ENCODE peak calls at places on chromosomes 12 and 14, in five cellular contexts. C is left ventricle myocardium inferior, E is fibroblast of mammary gland, M is neural progenitor cell, B is body of pancreas. V is an unnamed sample.

GRCh38 chr14:29548948-29549370 is 378.7 kb downstream of the PRKD1 start:
- DNase-seq in C (no peak), E (peak), M (peak), B (no peak), V (peak)

GRCh38 chr14:90568405-90568804 is 171.6 kb downstream of the CALM1 start:
- DNase-seq in C (no peak), E (no peak), M (no peak), B (no peak), V (no peak)

GRCh38 chr14:101216725-101217463 is 313.4 kb upstream of the RTL1 start:
- DNase-seq in C (no peak), E (no peak), M (no peak), B (no peak), V (no peak)

GRCh38 chr12:122958198-122958888 is 7.9 kb downstream of the ABCB9 start:
- DNase-seq in C (no peak), E (peak), M (no peak), B (no peak), V (no peak)

GRCh38 chr12:84689638-84690037 is 223.0 kb downstream of the SLC6A15 start:
- DNase-seq in C (no peak), E (no peak), M (no peak), B (peak), V (no peak)

GRCh38 chr12:26646571-26646970 is 186.4 kb downstream of the ITPR2 start:
- DNase-seq in C (no peak), E (no peak), M (no peak), B (no peak), V (no peak)

GRCh38 chr12:3137268-3137761 is 60.1 kb downstream of the TSPAN9 start:
- DNase-seq in C (peak), E (peak), M (peak), B (peak), V (no peak)

GRCh38 chr12:52351196-52352059 is 15.9 kb downstream of the KRT85 start:
- DNase-seq in C (peak), E (no peak), M (no peak), B (peak), V (peak)

GRCh38 chr14:72614891-72615410 is 278.9 kb downstream of the DPF3 start:
- DNase-seq in C (no peak), E (no peak), M (no peak), B (no peak), V (no peak)

GRCh38 chr14:46734287-46734686 is 82.7 kb upstream of the RPL10L start:
- DNase-seq in C (no peak), E (no peak), M (no peak), B (no peak), V (no peak)

GRCh38 chr12:66036317-66036716 is 94.2 kb downstream of the LLPH start:
- DNase-seq in C (peak), E (peak), M (no peak), B (peak), V (no peak)

GRCh38 chr14:69242311-69243224 is 17.4 kb upstream of the GALNT16 start:
- DNase-seq in C (no peak), E (peak), M (peak), B (peak), V (peak)

GRCh38 chr14:64636208-64636979 is 67.8 kb upstream of the PLEKHG3 start:
- DNase-seq in C (peak), E (peak), M (peak), B (peak), V (peak)

GRCh38 chr12:13534242-13534641 is 337.7 kb downstream of the EMP1 start:
- DNase-seq in C (no peak), E (no peak), M (peak), B (no peak), V (no peak)

GRCh38 chr12:98464155-98464554 is 51.2 kb upstream of the TMPO start:
- DNase-seq in C (no peak), E (peak), M (no peak), B (peak), V (no peak)

GRCh38 chr12:58416211-58416610 is 474.8 kb downstream of the ATP23 start:
- DNase-seq in C (no peak), E (peak), M (no peak), B (no peak), V (no peak)

GRCh38 chr12:78863482-78864427 is 819 bp upstream of the SYT1 start:
- DNase-seq in C (peak), E (peak), M (peak), B (peak), V (no peak)
- H3K4me3 ChIP-seq in C (peak), E (peak), M (peak), B (peak), V (peak)

DNA sequence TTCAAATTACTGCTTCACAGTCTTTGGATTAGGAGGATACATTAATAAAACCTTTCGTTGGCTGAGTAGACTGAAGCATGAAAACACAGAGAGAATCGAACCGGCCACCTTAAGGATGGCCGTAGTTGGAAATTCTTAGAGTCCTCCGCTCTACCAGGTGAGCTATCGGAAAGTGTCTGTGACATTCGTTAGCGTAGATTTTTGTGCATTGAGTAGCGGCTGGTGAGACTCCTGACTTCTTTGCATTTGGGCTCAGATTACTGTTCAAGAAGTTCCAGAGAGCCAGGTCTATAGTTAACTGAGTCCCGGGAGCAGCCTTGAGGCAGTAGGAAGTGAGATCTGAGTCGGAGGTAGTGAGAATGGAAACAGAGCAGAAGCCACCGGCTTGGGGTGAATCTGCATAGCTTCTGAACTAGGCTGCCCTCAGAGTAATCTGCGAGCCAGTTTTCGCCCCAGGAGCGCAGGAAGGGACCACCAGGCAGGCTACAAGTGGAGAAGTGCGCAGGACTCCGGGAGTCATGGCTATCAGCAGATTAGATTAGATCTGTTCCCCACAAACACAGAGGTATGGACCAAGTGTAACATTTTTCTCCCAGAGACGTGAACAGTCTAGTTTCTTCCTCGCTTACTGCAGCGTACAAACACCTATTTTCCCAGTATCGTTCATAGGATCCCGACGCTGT is 11.0 kb downstream of the OR6S1 start:
- DNase-seq in C (no peak), E (peak), M (peak), B (peak), V (no peak)
- H3K4me3 ChIP-seq in C (peak), E (peak), M (peak), B (no peak), V (peak)

DNA sequence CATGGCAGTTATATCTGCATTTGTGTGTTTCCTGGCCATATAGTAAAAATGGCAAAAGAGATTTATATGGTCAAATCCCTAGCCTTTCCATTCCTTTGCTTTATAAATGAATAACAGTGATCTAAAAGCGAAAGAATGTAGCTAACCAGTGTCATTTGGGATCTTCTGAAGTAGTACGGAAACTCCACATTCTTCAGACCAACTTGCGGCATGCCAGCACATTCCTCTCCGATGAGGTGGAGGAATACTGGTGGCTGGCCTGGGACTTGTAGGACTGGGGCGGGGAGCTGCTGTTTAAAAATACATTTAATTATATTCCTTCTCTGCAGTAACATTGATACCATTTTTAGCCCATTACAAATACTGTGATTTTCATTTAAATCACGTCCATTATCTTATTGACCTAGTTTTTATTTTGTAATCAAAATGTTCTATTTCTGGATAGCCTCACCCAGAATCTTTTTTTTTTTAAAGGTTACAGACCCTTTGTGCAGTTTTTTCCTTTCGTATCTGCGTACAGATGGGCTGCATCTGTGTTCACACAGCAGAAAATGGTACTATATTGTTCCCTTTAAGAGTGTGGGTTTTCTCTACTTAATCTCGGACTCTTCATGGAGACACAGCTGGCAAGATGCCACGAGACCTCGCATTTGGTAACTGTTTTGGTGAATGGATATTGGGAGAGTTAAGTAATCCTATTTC is 85.4 kb downstream of the SAMD4A start:
- DNase-seq in C (peak), E (peak), M (peak), B (peak), V (no peak)
- H3K4me3 ChIP-seq in C (peak), E (peak), M (no peak), B (no peak), V (no peak)

GRCh38 chr12:56193025-56193578 is 3.8 kb upstream of the SMARCC2 start:
- DNase-seq in C (no peak), E (peak), M (peak), B (peak), V (peak)
- H3K4me3 ChIP-seq in C (no peak), E (no peak), M (no peak), B (no peak), V (no peak)

DNA sequence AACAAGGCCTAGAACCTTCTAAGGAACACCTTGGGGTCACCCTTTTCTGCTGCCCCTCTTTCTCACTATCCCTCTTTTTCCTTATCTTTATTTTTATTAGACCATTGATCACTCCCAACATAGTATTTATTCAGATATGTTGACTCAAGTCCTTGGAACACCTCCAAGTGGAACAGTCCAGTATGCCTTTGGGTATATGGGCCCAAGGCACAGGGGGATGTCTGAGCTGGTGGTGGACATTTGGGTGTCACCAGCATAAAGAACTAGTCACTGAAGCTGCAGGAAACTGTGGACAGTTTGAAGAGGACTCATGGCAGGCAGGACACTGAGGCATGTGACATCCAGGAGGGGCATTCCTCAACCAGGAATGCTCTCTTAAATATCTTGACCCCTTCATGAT is 105.6 kb downstream of the VEZT start:
- DNase-seq in C (no peak), E (peak), M (no peak), B (no peak), V (no peak)
- H3K4me3 ChIP-seq in C (no peak), E (no peak), M (no peak), B (no peak), V (no peak)

DNA sequence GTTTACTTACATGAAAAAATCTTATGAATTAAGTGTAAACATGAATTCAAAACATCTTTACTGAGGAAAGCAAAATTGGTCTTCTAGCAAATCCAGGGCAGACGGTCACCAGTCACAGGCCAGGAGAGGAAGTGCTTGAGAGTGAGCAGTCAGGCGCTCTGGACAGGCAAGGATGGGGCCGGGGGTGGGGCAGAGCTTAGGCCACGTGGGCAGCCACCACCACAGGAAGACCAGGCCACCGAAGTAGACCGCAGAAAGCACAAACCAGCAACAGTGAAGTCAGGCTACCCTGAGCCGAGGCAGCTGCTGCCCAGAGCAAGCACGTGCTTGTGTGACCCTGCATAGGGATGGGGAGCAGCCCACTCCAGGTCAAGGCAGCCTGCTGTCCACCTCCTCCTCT is 33.5 kb downstream of the SLC6A12 start:
- DNase-seq in C (peak), E (no peak), M (no peak), B (peak), V (no peak)
- H3K4me3 ChIP-seq in C (peak), E (no peak), M (no peak), B (no peak), V (no peak)

GRCh38 chr14:92792885-92793284 is 1.2 kb upstream of the GOLGA5 start:
- DNase-seq in C (no peak), E (peak), M (peak), B (no peak), V (no peak)
- H3K4me3 ChIP-seq in C (no peak), E (no peak), M (no peak), B (no peak), V (no peak)

GRCh38 chr14:83638725-83639124 is 1891.2 kb upstream of the FLRT2 start:
- DNase-seq in C (no peak), E (no peak), M (no peak), B (no peak), V (no peak)
- H3K4me3 ChIP-seq in C (no peak), E (no peak), M (no peak), B (no peak), V (no peak)

GRCh38 chr12:69933115-69933552 is 108.1 kb downstream of the MYRFL start:
- DNase-seq in C (no peak), E (no peak), M (peak), B (no peak), V (no peak)

GRCh38 chr12:69934011-69934410 is 109.0 kb downstream of the MYRFL start:
- DNase-seq in C (no peak), E (no peak), M (no peak), B (no peak), V (no peak)

GRCh38 chr12:69932154-69932553 is 107.1 kb downstream of the MYRFL start:
- DNase-seq in C (no peak), E (no peak), M (no peak), B (no peak), V (no peak)

GRCh38 chr12:69935651-69936100 is 110.6 kb downstream of the MYRFL start:
- DNase-seq in C (no peak), E (no peak), M (no peak), B (no peak), V (no peak)

DNA sequence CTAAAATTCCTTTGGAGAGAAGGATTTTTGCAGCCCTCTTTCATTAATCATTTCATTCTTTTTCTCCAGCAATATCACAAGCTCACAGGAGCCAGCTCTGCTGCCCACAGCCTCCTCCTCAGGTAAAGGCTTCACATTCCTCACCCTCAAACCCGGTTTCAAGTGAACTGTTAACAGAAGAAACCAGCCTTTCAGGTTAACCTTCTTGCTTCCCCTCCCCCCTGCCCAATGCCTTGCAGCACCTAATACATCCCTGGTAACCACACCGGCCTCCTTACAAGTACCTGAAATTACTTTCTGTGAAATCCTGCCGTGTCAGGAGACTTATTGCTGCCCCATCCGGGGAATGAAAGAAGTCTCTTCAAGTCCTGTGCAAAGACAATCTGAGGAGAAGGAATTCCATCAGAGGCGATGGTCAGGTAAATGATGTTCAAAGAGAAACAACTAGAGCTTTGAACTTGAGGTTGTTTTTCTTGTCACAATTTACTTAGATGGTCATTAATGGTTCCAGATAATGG is 111.2 kb downstream of the MYRFL start:
- DNase-seq in C (no peak), E (no peak), M (no peak), B (no peak), V (no peak)
- H3K4me3 ChIP-seq in C (no peak), E (no peak), M (no peak), B (no peak), V (no peak)

V was measured in Jurkat, Clone E6-1.